ENCODE peak calls at places on chromosomes 7 and 10, in four cellular contexts. One of them, this sample, is unnamed.

GRCh38 chr10:69577268-69578232 is 4.3 kb upstream of the NEUROG3 start:
- DNase-seq in ovary: no peak
- DNase-seq in left ventricle myocardium inferior: no peak
- DNase-seq in HCT116: no peak
- DNase-seq in this sample: no peak

GRCh38 chr7:81769891-81770818 is at the start of gene HGF:
- DNase-seq in ovary: peak
- DNase-seq in left ventricle myocardium inferior: peak
- DNase-seq in HCT116: no peak
- DNase-seq in this sample: no peak

GRCh38 chr7:130973637-130974036 is 239.6 kb upstream of the KLF14 start:
- DNase-seq in ovary: no peak
- DNase-seq in left ventricle myocardium inferior: no peak
- DNase-seq in HCT116: no peak
- DNase-seq in this sample: no peak

GRCh38 chr10:3099291-3100092 is 32.1 kb downstream of the PFKP start:
- DNase-seq in ovary: no peak
- DNase-seq in left ventricle myocardium inferior: no peak
- DNase-seq in HCT116: no peak
- DNase-seq in this sample: no peak

GRCh38 chr10:97174276-97174775 is 11.4 kb downstream of the SLIT1 start:
- DNase-seq in ovary: peak
- DNase-seq in left ventricle myocardium inferior: no peak
- DNase-seq in HCT116: no peak
- DNase-seq in this sample: peak

GRCh38 chr7:30365626-30366025 is 81.2 kb downstream of the ZNRF2 start:
- DNase-seq in ovary: no peak
- DNase-seq in left ventricle myocardium inferior: no peak
- DNase-seq in HCT116: no peak
- DNase-seq in this sample: no peak

GRCh38 chr7:99365318-99366141 is 9.0 kb upstream of the ARPC1B start:
- DNase-seq in ovary: no peak
- DNase-seq in left ventricle myocardium inferior: no peak
- DNase-seq in HCT116: no peak
- DNase-seq in this sample: peak

GRCh38 chr10:18260308-18260971 is 120.2 kb downstream of the CACNB2 start:
- DNase-seq in ovary: no peak
- DNase-seq in left ventricle myocardium inferior: no peak
- DNase-seq in HCT116: no peak
- DNase-seq in this sample: no peak

GRCh38 chr7:105779856-105780815 is 96.3 kb downstream of the ATXN7L1 start:
- DNase-seq in ovary: peak
- DNase-seq in left ventricle myocardium inferior: no peak
- DNase-seq in HCT116: no peak
- DNase-seq in this sample: no peak

GRCh38 chr10:17023386-17024298 is 106.0 kb downstream of the CUBN start:
- DNase-seq in ovary: no peak
- DNase-seq in left ventricle myocardium inferior: no peak
- DNase-seq in HCT116: peak
- DNase-seq in this sample: no peak

GRCh38 chr10:19651549-19651948 is 164.7 kb upstream of the PLXDC2 start:
- DNase-seq in ovary: no peak
- DNase-seq in left ventricle myocardium inferior: no peak
- DNase-seq in HCT116: no peak
- DNase-seq in this sample: no peak

GRCh38 chr10:86632009-86632800 is 22.1 kb upstream of the OPN4 start:
- DNase-seq in ovary: peak
- DNase-seq in left ventricle myocardium inferior: peak
- DNase-seq in HCT116: no peak
- DNase-seq in this sample: no peak

GRCh38 chr7:1720325-1720724 is 50.2 kb downstream of the ELFN1 start:
- DNase-seq in ovary: no peak
- DNase-seq in left ventricle myocardium inferior: no peak
- DNase-seq in HCT116: no peak
- DNase-seq in this sample: no peak

GRCh38 chr10:1011696-1012095 is 14.0 kb downstream of the IDI2 start:
- DNase-seq in ovary: no peak
- DNase-seq in left ventricle myocardium inferior: no peak
- DNase-seq in HCT116: no peak
- DNase-seq in this sample: no peak

GRCh38 chr7:127678947-127679346 is 27.0 kb downstream of the SND1 start:
- DNase-seq in ovary: no peak
- DNase-seq in left ventricle myocardium inferior: no peak
- DNase-seq in HCT116: no peak
- DNase-seq in this sample: no peak

GRCh38 chr7:77409739-77410545 is 6.2 kb downstream of the GSAP start:
- DNase-seq in ovary: no peak
- DNase-seq in left ventricle myocardium inferior: no peak
- DNase-seq in HCT116: no peak
- DNase-seq in this sample: no peak

GRCh38 chr7:29269941-29270340 is 75.4 kb downstream of the CHN2 start:
- DNase-seq in ovary: no peak
- DNase-seq in left ventricle myocardium inferior: no peak
- DNase-seq in HCT116: no peak
- DNase-seq in this sample: no peak

GRCh38 chr7:132899-133298 is 59.5 kb upstream of the FAM20C start:
- DNase-seq in ovary: no peak
- DNase-seq in left ventricle myocardium inferior: no peak
- DNase-seq in HCT116: no peak
- DNase-seq in this sample: no peak

GRCh38 chr7:124412531-124412930 is 353.1 kb downstream of the GPR37 start:
- DNase-seq in ovary: no peak
- DNase-seq in left ventricle myocardium inferior: no peak
- DNase-seq in HCT116: no peak
- DNase-seq in this sample: no peak

GRCh38 chr7:124411796-124412195 is 353.8 kb downstream of the GPR37 start:
- DNase-seq in ovary: no peak
- DNase-seq in left ventricle myocardium inferior: peak
- DNase-seq in HCT116: no peak
- DNase-seq in this sample: no peak

DNA sequence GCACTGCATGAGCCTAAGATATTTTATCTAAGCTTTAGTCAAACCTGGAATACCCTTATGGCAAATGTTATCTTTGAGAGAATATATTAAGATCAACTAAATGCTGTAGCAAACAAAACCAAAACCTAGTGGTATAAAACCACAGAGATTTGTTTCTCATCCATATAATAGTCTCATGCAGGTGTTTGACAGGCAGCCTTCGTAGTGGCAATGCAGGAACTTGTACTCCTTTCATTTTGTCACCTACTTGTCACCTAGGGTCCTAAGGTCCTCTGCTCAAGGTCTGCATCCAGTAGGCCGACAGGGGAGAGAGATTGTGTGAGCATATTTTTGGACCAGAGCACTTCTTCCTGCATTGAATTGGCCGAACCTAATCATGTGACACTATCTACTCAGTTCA is 352.6 kb downstream of the GPR37 start:
- DNase-seq in ovary: no peak
- DNase-seq in left ventricle myocardium inferior: no peak
- DNase-seq in HCT116: no peak
- DNase-seq in this sample: no peak
- H3K27ac ChIP-seq in ovary: no peak
- H3K27ac ChIP-seq in left ventricle myocardium inferior: no peak
- H3K27ac ChIP-seq in HCT116: no peak
- H3K27ac ChIP-seq in this sample: no peak

DNA sequence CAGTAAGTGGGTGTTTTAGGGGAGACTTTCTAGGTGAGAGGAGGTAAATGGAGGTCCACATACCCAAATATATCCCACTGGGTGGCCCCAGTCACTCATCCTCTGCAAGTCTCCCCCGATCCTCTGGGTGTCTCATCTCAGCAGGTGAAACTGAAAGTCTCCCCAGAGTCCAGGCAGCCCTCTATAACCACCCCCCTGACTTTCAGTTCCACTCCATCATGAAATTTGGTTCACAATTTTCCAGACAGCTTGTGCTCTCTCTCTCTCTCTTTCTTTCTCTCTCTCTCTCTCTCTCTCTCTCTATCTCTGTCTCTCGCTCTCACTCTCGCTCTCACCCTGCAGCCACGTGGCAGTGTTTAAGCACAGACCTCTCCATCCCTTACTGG is 56.7 kb upstream of the ELN start:
- DNase-seq in ovary: no peak
- DNase-seq in left ventricle myocardium inferior: no peak
- DNase-seq in HCT116: no peak
- DNase-seq in this sample: no peak
- H3K27ac ChIP-seq in ovary: no peak
- H3K27ac ChIP-seq in left ventricle myocardium inferior: no peak
- H3K27ac ChIP-seq in HCT116: no peak
- H3K27ac ChIP-seq in this sample: no peak

GRCh38 chr10:73773152-73773879 is 8.5 kb upstream of the CHCHD1 start:
- DNase-seq in ovary: no peak
- DNase-seq in left ventricle myocardium inferior: no peak
- DNase-seq in HCT116: no peak
- DNase-seq in this sample: no peak

GRCh38 chr10:73771722-73772279 is 10.0 kb upstream of the CHCHD1 start:
- DNase-seq in ovary: peak
- DNase-seq in left ventricle myocardium inferior: peak
- DNase-seq in HCT116: peak
- DNase-seq in this sample: peak

GRCh38 chr10:73768881-73769280 is 13.0 kb upstream of the CHCHD1 start:
- DNase-seq in ovary: no peak
- DNase-seq in left ventricle myocardium inferior: no peak
- DNase-seq in HCT116: no peak
- DNase-seq in this sample: no peak

GRCh38 chr10:73772280-73773151 is 9.3 kb upstream of the CHCHD1 start:
- DNase-seq in ovary: peak
- DNase-seq in left ventricle myocardium inferior: peak
- DNase-seq in HCT116: peak
- DNase-seq in this sample: peak

GRCh38 chr10:73769396-73769795 is 12.5 kb upstream of the CHCHD1 start:
- DNase-seq in ovary: no peak
- DNase-seq in left ventricle myocardium inferior: no peak
- DNase-seq in HCT116: no peak
- DNase-seq in this sample: no peak
- H3K27ac ChIP-seq in ovary: no peak
- H3K27ac ChIP-seq in left ventricle myocardium inferior: no peak
- H3K27ac ChIP-seq in HCT116: no peak
- H3K27ac ChIP-seq in this sample: no peak

DNA sequence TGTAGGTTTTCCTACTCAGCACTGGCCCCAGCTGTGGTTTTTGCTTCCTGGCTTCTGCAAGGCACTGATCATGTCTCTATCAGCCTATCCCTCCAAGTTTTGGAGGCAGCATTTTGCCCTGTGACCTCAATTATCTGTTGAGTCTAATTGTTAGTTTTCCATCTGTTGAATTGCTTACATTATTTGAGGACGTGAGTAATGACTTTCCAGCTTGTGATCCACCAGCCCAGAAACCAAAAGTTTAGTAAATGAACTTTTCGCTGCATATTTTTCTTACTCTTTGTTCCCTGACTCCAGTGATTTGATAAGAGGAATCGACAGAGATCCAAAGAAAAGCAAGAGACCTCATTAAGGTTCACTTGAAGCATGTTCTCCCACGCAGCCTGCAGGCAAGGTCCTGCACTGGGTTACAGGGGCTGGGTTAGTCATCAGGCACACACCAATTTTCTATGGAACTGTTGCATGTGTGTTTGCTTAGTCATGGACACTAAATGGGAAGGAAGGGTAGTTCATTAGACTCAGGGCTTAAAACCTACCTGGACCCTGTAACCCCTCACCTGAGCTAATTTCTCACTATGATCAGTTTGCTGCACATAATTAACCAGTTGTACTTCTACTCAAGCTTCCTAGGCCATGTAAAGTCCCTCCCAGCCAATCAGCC is 57.2 kb downstream of the AKR1E2 start:
- DNase-seq in ovary: peak
- DNase-seq in left ventricle myocardium inferior: no peak
- DNase-seq in HCT116: no peak
- DNase-seq in this sample: no peak
- H3K27ac ChIP-seq in ovary: no peak
- H3K27ac ChIP-seq in left ventricle myocardium inferior: no peak
- H3K27ac ChIP-seq in HCT116: no peak
- H3K27ac ChIP-seq in this sample: no peak

DNA sequence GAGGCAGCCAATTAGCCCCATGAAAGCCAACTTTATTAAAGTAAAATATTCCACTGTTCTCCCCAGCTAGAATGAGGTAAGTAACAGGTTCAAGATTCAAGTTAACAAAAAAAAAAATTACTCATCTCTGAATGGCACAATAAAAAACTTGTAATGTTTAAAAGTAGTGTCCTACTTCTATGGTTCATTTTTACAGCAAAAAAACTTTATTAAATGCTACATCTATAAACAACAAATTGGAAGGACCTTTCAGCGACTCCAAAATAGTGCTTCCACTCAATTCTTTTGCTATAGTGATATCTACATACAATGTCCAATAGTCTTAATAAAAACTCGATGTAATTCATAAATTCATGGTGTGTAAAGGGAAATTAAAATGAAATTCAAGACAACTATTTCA is 59.2 kb downstream of the EZH2 start:
- DNase-seq in ovary: no peak
- DNase-seq in left ventricle myocardium inferior: no peak
- DNase-seq in HCT116: no peak
- DNase-seq in this sample: no peak
- H3K27ac ChIP-seq in ovary: no peak
- H3K27ac ChIP-seq in left ventricle myocardium inferior: no peak
- H3K27ac ChIP-seq in HCT116: no peak
- H3K27ac ChIP-seq in this sample: no peak

GRCh38 chr10:34698979-34699378 is 116.1 kb downstream of the PARD3 start:
- DNase-seq in ovary: no peak
- DNase-seq in left ventricle myocardium inferior: no peak
- DNase-seq in HCT116: peak
- DNase-seq in this sample: no peak

GRCh38 chr10:34699904-34700303 is 115.2 kb downstream of the PARD3 start:
- DNase-seq in ovary: no peak
- DNase-seq in left ventricle myocardium inferior: no peak
- DNase-seq in HCT116: no peak
- DNase-seq in this sample: no peak

GRCh38 chr10:34696423-34696822 is 118.7 kb downstream of the PARD3 start:
- DNase-seq in ovary: no peak
- DNase-seq in left ventricle myocardium inferior: no peak
- DNase-seq in HCT116: no peak
- DNase-seq in this sample: no peak

GRCh38 chr10:34698248-34698831 is 116.8 kb downstream of the PARD3 start:
- DNase-seq in ovary: no peak
- DNase-seq in left ventricle myocardium inferior: no peak
- DNase-seq in HCT116: no peak
- DNase-seq in this sample: no peak

GRCh38 chr10:34697366-34698247 is 117.5 kb downstream of the PARD3 start:
- DNase-seq in ovary: no peak
- DNase-seq in left ventricle myocardium inferior: no peak
- DNase-seq in HCT116: no peak
- DNase-seq in this sample: no peak
- H3K27ac ChIP-seq in ovary: no peak
- H3K27ac ChIP-seq in left ventricle myocardium inferior: no peak
- H3K27ac ChIP-seq in HCT116: no peak
- H3K27ac ChIP-seq in this sample: no peak

GRCh38 chr10:105756386-105756785 is 1115.3 kb downstream of the SORCS3 start:
- DNase-seq in ovary: no peak
- DNase-seq in left ventricle myocardium inferior: no peak
- DNase-seq in HCT116: no peak
- DNase-seq in this sample: no peak
- H3K27ac ChIP-seq in ovary: no peak
- H3K27ac ChIP-seq in left ventricle myocardium inferior: peak
- H3K27ac ChIP-seq in HCT116: no peak
- H3K27ac ChIP-seq in this sample: no peak

DNA sequence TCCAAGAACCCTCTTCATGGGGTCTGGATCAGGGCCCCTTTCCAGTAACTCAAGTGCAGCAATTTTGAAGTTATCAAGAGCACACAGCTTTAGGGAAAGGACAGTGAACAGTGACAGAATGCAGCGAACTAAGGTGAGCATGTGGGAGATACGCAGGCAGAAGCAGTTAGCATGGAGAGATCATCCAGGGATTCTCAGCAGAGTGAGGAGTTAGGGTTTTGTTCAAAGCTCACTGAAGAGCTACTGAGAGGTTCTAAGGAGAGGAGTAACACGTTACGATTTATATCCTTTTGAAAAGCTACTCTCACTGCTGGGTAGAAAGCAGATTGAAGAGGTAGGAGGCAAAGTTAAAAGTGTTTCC is 83.6 kb upstream of the MPP7 start:
- DNase-seq in ovary: no peak
- DNase-seq in left ventricle myocardium inferior: no peak
- DNase-seq in HCT116: no peak
- DNase-seq in this sample: no peak
- H3K27ac ChIP-seq in ovary: no peak
- H3K27ac ChIP-seq in left ventricle myocardium inferior: no peak
- H3K27ac ChIP-seq in HCT116: no peak
- H3K27ac ChIP-seq in this sample: no peak